ENCODE peak calls at places on chromosomes 3 and 15, in five cellular contexts. One of them, this sample, is unnamed.

GRCh38 chr3:30199096-30199734 is 407.2 kb upstream of the TGFBR2 start:
- DNase-seq in upper lobe of right lung: peak
- DNase-seq in left ventricle myocardium inferior: peak
- DNase-seq in psoas muscle: peak
- DNase-seq in PC-9: peak
- DNase-seq in this sample: peak

GRCh38 chr3:172367205-172368105 is 80.8 kb downstream of the GHSR start:
- DNase-seq in left ventricle myocardium inferior: no peak
- DNase-seq in upper lobe of right lung: no peak
- DNase-seq in PC-9: no peak
- DNase-seq in psoas muscle: no peak
- DNase-seq in this sample: peak

GRCh38 chr3:132145833-132146232 is 111.0 kb upstream of the CPNE4 start:
- DNase-seq in PC-9: no peak
- DNase-seq in left ventricle myocardium inferior: no peak
- DNase-seq in upper lobe of right lung: no peak
- DNase-seq in psoas muscle: no peak
- DNase-seq in this sample: no peak

GRCh38 chr3:184693011-184693975 is 18.6 kb downstream of the MAGEF1 start:
- DNase-seq in psoas muscle: no peak
- DNase-seq in left ventricle myocardium inferior: no peak
- DNase-seq in PC-9: no peak
- DNase-seq in upper lobe of right lung: no peak
- DNase-seq in this sample: peak

GRCh38 chr3:195549931-195550519 is 6.9 kb upstream of the PPP1R2 start:
- DNase-seq in PC-9: no peak
- DNase-seq in upper lobe of right lung: no peak
- DNase-seq in psoas muscle: no peak
- DNase-seq in left ventricle myocardium inferior: no peak
- DNase-seq in this sample: no peak

GRCh38 chr3:59877679-59878427 is 828.0 kb upstream of the CFAP20DC start:
- DNase-seq in psoas muscle: no peak
- DNase-seq in PC-9: no peak
- DNase-seq in left ventricle myocardium inferior: no peak
- DNase-seq in upper lobe of right lung: no peak
- DNase-seq in this sample: no peak

GRCh38 chr3:189167027-189167766 is 4.6 kb upstream of the TPRG1 start:
- DNase-seq in upper lobe of right lung: peak
- DNase-seq in PC-9: peak
- DNase-seq in left ventricle myocardium inferior: no peak
- DNase-seq in psoas muscle: no peak
- DNase-seq in this sample: no peak

GRCh38 chr3:112097378-112097777 is 11.2 kb downstream of the C3orf52 start:
- DNase-seq in psoas muscle: no peak
- DNase-seq in left ventricle myocardium inferior: no peak
- DNase-seq in upper lobe of right lung: no peak
- DNase-seq in PC-9: peak
- DNase-seq in this sample: peak

GRCh38 chr3:18425641-18426403 is 683 bp upstream of the SATB1 start:
- DNase-seq in upper lobe of right lung: peak
- DNase-seq in left ventricle myocardium inferior: peak
- DNase-seq in psoas muscle: peak
- DNase-seq in PC-9: peak
- DNase-seq in this sample: peak

GRCh38 chr15:38651328-38652038 is 86.9 kb upstream of the RASGRP1 start:
- DNase-seq in psoas muscle: no peak
- DNase-seq in left ventricle myocardium inferior: no peak
- DNase-seq in PC-9: no peak
- DNase-seq in upper lobe of right lung: no peak
- DNase-seq in this sample: no peak

GRCh38 chr3:11140054-11140712 is 14.1 kb upstream of the HRH1 start:
- DNase-seq in left ventricle myocardium inferior: no peak
- DNase-seq in PC-9: peak
- DNase-seq in upper lobe of right lung: no peak
- DNase-seq in psoas muscle: no peak
- DNase-seq in this sample: peak

GRCh38 chr15:47194718-47195117 is 522.6 kb upstream of the SEMA6D start:
- DNase-seq in PC-9: no peak
- DNase-seq in left ventricle myocardium inferior: no peak
- DNase-seq in upper lobe of right lung: no peak
- DNase-seq in psoas muscle: no peak
- DNase-seq in this sample: no peak

GRCh38 chr3:65758871-65759598 is 279.7 kb downstream of the MAGI1 start:
- DNase-seq in psoas muscle: no peak
- DNase-seq in left ventricle myocardium inferior: no peak
- DNase-seq in upper lobe of right lung: no peak
- DNase-seq in PC-9: no peak
- DNase-seq in this sample: peak

GRCh38 chr3:172065534-172065933 is 26.2 kb downstream of the FNDC3B start:
- DNase-seq in PC-9: no peak
- DNase-seq in upper lobe of right lung: no peak
- DNase-seq in psoas muscle: no peak
- DNase-seq in left ventricle myocardium inferior: no peak
- DNase-seq in this sample: no peak

GRCh38 chr3:120419797-120420196 is 31.0 kb downstream of the FSTL1 start:
- DNase-seq in psoas muscle: no peak
- DNase-seq in left ventricle myocardium inferior: peak
- DNase-seq in upper lobe of right lung: no peak
- DNase-seq in PC-9: no peak
- DNase-seq in this sample: no peak

GRCh38 chr15:89857673-89858072 is 36.1 kb downstream of the AP3S2 start:
- DNase-seq in left ventricle myocardium inferior: no peak
- DNase-seq in upper lobe of right lung: no peak
- DNase-seq in psoas muscle: no peak
- DNase-seq in PC-9: no peak
- DNase-seq in this sample: no peak

GRCh38 chr3:161913786-161914389 is 417.3 kb downstream of the OTOL1 start:
- DNase-seq in left ventricle myocardium inferior: no peak
- DNase-seq in psoas muscle: no peak
- DNase-seq in upper lobe of right lung: no peak
- DNase-seq in PC-9: no peak
- DNase-seq in this sample: no peak

GRCh38 chr3:157876556-157876955 is 229.7 kb downstream of the SHOX2 start:
- DNase-seq in left ventricle myocardium inferior: no peak
- DNase-seq in psoas muscle: no peak
- DNase-seq in PC-9: no peak
- DNase-seq in upper lobe of right lung: no peak
- DNase-seq in this sample: no peak

GRCh38 chr3:146184616-146185015 is 23.6 kb upstream of the PLOD2 start:
- DNase-seq in upper lobe of right lung: no peak
- DNase-seq in PC-9: peak
- DNase-seq in psoas muscle: no peak
- DNase-seq in left ventricle myocardium inferior: no peak
- DNase-seq in this sample: peak

GRCh38 chr15:93716615-93717221 is 514.6 kb upstream of the MCTP2 start:
- DNase-seq in PC-9: no peak
- DNase-seq in upper lobe of right lung: no peak
- DNase-seq in psoas muscle: no peak
- DNase-seq in left ventricle myocardium inferior: no peak
- DNase-seq in this sample: peak

GRCh38 chr15:93720607-93721006 is 510.8 kb upstream of the MCTP2 start:
- DNase-seq in left ventricle myocardium inferior: no peak
- DNase-seq in upper lobe of right lung: no peak
- DNase-seq in psoas muscle: no peak
- DNase-seq in PC-9: no peak
- DNase-seq in this sample: no peak

GRCh38 chr15:93722165-93722564 is 509.2 kb upstream of the MCTP2 start:
- DNase-seq in psoas muscle: no peak
- DNase-seq in PC-9: no peak
- DNase-seq in left ventricle myocardium inferior: no peak
- DNase-seq in upper lobe of right lung: no peak
- DNase-seq in this sample: no peak

GRCh38 chr15:93719941-93720351 is 511.4 kb upstream of the MCTP2 start:
- DNase-seq in upper lobe of right lung: no peak
- DNase-seq in left ventricle myocardium inferior: no peak
- DNase-seq in PC-9: no peak
- DNase-seq in psoas muscle: no peak
- DNase-seq in this sample: no peak
- H3K27ac ChIP-seq in upper lobe of right lung: no peak
- H3K27ac ChIP-seq in left ventricle myocardium inferior: no peak
- H3K27ac ChIP-seq in PC-9: no peak
- H3K27ac ChIP-seq in psoas muscle: no peak
- H3K27ac ChIP-seq in this sample: no peak

GRCh38 chr3:152348436-152349177 is 79.9 kb downstream of the MBNL1 start:
- DNase-seq in upper lobe of right lung: no peak
- DNase-seq in PC-9: no peak
- DNase-seq in psoas muscle: no peak
- DNase-seq in left ventricle myocardium inferior: no peak
- DNase-seq in this sample: no peak
- H3K27ac ChIP-seq in upper lobe of right lung: no peak
- H3K27ac ChIP-seq in PC-9: no peak
- H3K27ac ChIP-seq in psoas muscle: peak
- H3K27ac ChIP-seq in left ventricle myocardium inferior: peak
- H3K27ac ChIP-seq in this sample: no peak

GRCh38 chr3:73028803-73029202 is 32.2 kb downstream of the PPP4R2 start:
- DNase-seq in left ventricle myocardium inferior: no peak
- DNase-seq in psoas muscle: no peak
- DNase-seq in upper lobe of right lung: no peak
- DNase-seq in PC-9: no peak
- DNase-seq in this sample: no peak

GRCh38 chr3:73024836-73025235 is 28.2 kb downstream of the PPP4R2 start:
- DNase-seq in upper lobe of right lung: no peak
- DNase-seq in PC-9: peak
- DNase-seq in left ventricle myocardium inferior: no peak
- DNase-seq in psoas muscle: no peak
- DNase-seq in this sample: no peak

GRCh38 chr3:73029321-73029796 is 32.1 kb upstream of the EBLN2 start:
- DNase-seq in PC-9: peak
- DNase-seq in left ventricle myocardium inferior: no peak
- DNase-seq in upper lobe of right lung: no peak
- DNase-seq in psoas muscle: no peak
- DNase-seq in this sample: peak

GRCh38 chr3:73026111-73026510 is 29.5 kb downstream of the PPP4R2 start:
- DNase-seq in upper lobe of right lung: no peak
- DNase-seq in left ventricle myocardium inferior: no peak
- DNase-seq in psoas muscle: no peak
- DNase-seq in PC-9: no peak
- DNase-seq in this sample: no peak

GRCh38 chr3:73026702-73027101 is 30.1 kb downstream of the PPP4R2 start:
- DNase-seq in PC-9: no peak
- DNase-seq in left ventricle myocardium inferior: no peak
- DNase-seq in psoas muscle: no peak
- DNase-seq in upper lobe of right lung: no peak
- DNase-seq in this sample: no peak
- H3K27ac ChIP-seq in PC-9: no peak
- H3K27ac ChIP-seq in left ventricle myocardium inferior: no peak
- H3K27ac ChIP-seq in psoas muscle: no peak
- H3K27ac ChIP-seq in upper lobe of right lung: no peak
- H3K27ac ChIP-seq in this sample: no peak

GRCh38 chr3:81462921-81463320 is 298.5 kb downstream of the GBE1 start:
- DNase-seq in PC-9: no peak
- DNase-seq in upper lobe of right lung: no peak
- DNase-seq in psoas muscle: no peak
- DNase-seq in left ventricle myocardium inferior: no peak
- DNase-seq in this sample: peak
- H3K27ac ChIP-seq in PC-9: no peak
- H3K27ac ChIP-seq in upper lobe of right lung: no peak
- H3K27ac ChIP-seq in psoas muscle: no peak
- H3K27ac ChIP-seq in left ventricle myocardium inferior: no peak
- H3K27ac ChIP-seq in this sample: no peak

This sample was measured in SJCRH30.